ENCODE peak calls at places on chromosomes 7 and 10, in four cellular contexts. Y, J, T and O are unnamed samples.

GRCh38 chr10:129725482-129725881 is 238.6 kb downstream of the EBF3 start:
- DNase-seq in Y (no peak), J (no peak), T (no peak), O (no peak)

GRCh38 chr10:117503170-117503885 is 39.2 kb upstream of the EMX2 start:
- DNase-seq in Y (no peak), J (no peak), T (no peak), O (no peak)

GRCh38 chr10:121811386-121811785 is 116.4 kb downstream of the ATE1 start:
- DNase-seq in Y (no peak), J (peak; percentile 91), T (no peak), O (no peak)

GRCh38 chr7:22784346-22784745 is 38.3 kb downstream of the TOMM7 start:
- DNase-seq in Y (no peak), J (no peak), T (no peak), O (peak; percentile 25)

GRCh38 chr10:62268399-62269076 is at the start of gene RTKN2:
- DNase-seq in Y (peak; percentile 96), J (peak; percentile 83), T (peak; percentile 88), O (peak; percentile 76)

GRCh38 chr10:87692956-87693484 is 33.3 kb downstream of the PAPSS2 start:
- DNase-seq in Y (no peak), J (no peak), T (no peak), O (no peak)

GRCh38 chr10:103265712-103266329 is 11.1 kb upstream of the INA start:
- DNase-seq in Y (peak; percentile 76), J (peak; percentile 75), T (peak; percentile 76), O (peak; percentile 82)

GRCh38 chr10:11794566-11794965 is 28.6 kb upstream of the PROSER2 start:
- DNase-seq in Y (no peak), J (no peak), T (no peak), O (no peak)

GRCh38 chr7:140062528-140063299 is at the start of gene PARP12:
- DNase-seq in Y (peak; percentile 27), J (peak; percentile 93), T (peak; percentile 89), O (peak; percentile 77)

GRCh38 chr7:140060243-140060630 is 2.5 kb downstream of the PARP12 start:
- DNase-seq in Y (no peak), J (no peak), T (no peak), O (no peak)

GRCh38 chr7:140061607-140061930 is 1.2 kb downstream of the PARP12 start:
- DNase-seq in Y (no peak), J (no peak), T (peak; percentile 23), O (no peak)

GRCh38 chr7:140060788-140061606 is 1.8 kb downstream of the PARP12 start:
- DNase-seq in Y (no peak), J (no peak), T (peak; percentile 38), O (peak; percentile 75)

GRCh38 chr7:140062118-140062527 is 628 bp downstream of the PARP12 start:
- DNase-seq in Y (no peak), J (peak; percentile 21), T (peak; percentile 21), O (no peak)
- H3K4ac ChIP-seq in Y (no peak overlapping the region), J (no peak overlapping the region), T (peak overlapping the region; percentile 85), O (peak overlapping the region; percentile 54)

GRCh38 chr7:115410427-115410805 is 488.5 kb downstream of the MDFIC start:
- DNase-seq in Y (no peak), J (no peak), T (no peak), O (no peak)
- H2AFZ ChIP-seq in Y (peak overlapping the region; percentile 79), J (no peak overlapping the region), T (no peak overlapping the region), O (no peak overlapping the region)

DNA sequence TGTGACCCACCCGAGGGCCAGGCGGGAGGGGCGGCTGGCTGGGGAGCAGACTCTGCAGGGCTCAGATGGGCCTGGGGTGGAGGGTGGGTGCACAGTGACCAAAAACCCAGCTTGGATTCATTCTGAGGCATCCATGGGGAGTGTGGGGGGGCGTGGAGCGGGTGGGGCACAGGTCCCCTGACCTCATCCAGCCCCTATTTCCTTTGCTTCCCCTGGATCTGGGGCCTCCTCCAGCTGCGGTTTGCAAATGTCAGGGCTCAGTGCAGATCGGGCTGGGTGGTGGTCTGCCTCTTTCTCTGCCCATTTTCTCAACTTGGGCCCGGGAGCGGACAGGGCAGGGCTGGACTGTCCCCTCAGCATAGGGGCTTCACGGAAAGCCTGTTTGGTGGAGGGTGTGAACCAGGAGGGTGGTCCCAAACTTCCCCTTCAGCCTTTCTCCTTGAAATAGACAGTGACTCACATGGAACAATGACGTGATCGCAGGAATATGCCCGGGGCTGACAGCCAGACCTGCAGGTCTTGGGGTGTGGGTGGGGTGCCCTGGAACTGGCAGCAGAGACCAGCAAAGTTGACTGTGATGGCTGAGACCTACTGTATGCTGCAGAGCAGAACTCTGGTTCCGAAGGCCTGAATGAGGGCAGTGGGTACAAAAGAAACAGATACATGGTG is 72.9 kb upstream of the PODXL start:
- DNase-seq in Y (no peak), J (no peak), T (peak; percentile 55), O (peak; percentile 66)
- H3K4ac ChIP-seq in Y (no peak overlapping the region), J (peak overlapping the region; percentile 40), T (no peak overlapping the region), O (peak overlapping the region; percentile 89)

GRCh38 chr10:52212062-52212461 is 102.0 kb upstream of the DKK1 start:
- DNase-seq in Y (no peak), J (peak; percentile 38), T (peak; percentile 48), O (peak; percentile 50)
- H2AFZ ChIP-seq in Y (no peak overlapping the region), J (no peak overlapping the region), T (no peak overlapping the region), O (no peak overlapping the region)

GRCh38 chr10:63735305-63735704 is 214.1 kb downstream of the REEP3 start:
- DNase-seq in Y (no peak), J (no peak), T (no peak), O (no peak)

GRCh38 chr10:63744060-63744941 is 223.1 kb downstream of the REEP3 start:
- DNase-seq in Y (no peak), J (no peak), T (no peak), O (no peak)

DNA sequence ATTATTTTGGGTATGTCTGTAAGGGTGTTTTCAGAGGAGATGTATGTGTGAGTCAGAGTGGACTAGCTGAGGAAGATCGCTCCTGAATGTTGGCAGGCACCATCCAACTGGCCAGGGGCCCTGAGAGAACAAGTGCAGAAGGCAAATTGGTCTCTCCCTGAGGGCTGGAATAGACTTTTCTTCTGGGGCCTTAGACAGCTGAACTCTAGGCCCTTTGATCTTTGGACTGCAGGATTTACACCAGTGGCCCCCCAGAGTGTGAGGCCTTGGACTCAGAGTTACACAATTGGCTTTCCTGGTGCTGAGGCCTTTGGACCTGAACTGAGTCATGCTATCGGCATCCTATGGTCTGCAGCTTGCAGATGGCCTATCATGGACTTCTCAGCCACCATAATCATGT is 217.2 kb downstream of the REEP3 start:
- DNase-seq in Y (no peak), J (no peak), T (peak; percentile 54), O (peak; percentile 59)
- H3K4ac ChIP-seq in Y (no peak overlapping the region), J (no peak overlapping the region), T (no peak overlapping the region), O (no peak overlapping the region)

DNA sequence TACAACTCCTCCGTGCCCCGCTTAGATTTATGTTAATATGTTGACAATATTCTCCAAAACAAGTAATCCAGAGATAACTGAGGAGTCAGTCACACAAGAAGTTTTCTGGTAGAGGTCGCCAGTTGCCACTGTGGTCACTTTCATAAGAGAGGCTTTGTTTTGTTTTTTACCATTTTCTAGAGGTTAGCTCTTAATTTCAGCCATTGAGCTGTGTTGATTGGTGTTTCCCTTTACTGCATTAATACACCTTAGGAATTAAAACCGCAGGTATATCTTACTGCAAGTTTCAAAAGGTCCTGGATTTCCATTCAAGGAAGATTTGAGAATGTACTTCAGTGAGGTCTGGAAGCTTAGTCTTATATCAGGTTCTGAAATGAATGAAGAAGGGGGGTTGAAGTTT is 3.5 kb downstream of the BMI1 start:
- DNase-seq in Y (no peak), J (no peak), T (peak; percentile 7), O (no peak)
- H2AFZ ChIP-seq in Y (no peak overlapping the region), J (no peak overlapping the region), T (no peak overlapping the region), O (no peak overlapping the region)

GRCh38 chr10:78035025-78035424 is 1.4 kb downstream of the RPS24 start:
- DNase-seq in Y (no peak), J (no peak), T (peak; percentile 44), O (peak; percentile 28)

GRCh38 chr10:78033623-78034470 is at the start of gene RPS24:
- DNase-seq in Y (peak; percentile 92), J (peak; percentile 99), T (peak; percentile 98), O (peak; percentile 98)

GRCh38 chr10:78028438-78029293 is 649 bp downstream of the POLR3A start:
- DNase-seq in Y (peak; percentile 20), J (peak; percentile 34), T (peak; percentile 75), O (peak; percentile 57)

GRCh38 chr10:78025685-78026364 is 3.5 kb downstream of the POLR3A start:
- DNase-seq in Y (no peak), J (no peak), T (no peak), O (peak; percentile 79)

DNA sequence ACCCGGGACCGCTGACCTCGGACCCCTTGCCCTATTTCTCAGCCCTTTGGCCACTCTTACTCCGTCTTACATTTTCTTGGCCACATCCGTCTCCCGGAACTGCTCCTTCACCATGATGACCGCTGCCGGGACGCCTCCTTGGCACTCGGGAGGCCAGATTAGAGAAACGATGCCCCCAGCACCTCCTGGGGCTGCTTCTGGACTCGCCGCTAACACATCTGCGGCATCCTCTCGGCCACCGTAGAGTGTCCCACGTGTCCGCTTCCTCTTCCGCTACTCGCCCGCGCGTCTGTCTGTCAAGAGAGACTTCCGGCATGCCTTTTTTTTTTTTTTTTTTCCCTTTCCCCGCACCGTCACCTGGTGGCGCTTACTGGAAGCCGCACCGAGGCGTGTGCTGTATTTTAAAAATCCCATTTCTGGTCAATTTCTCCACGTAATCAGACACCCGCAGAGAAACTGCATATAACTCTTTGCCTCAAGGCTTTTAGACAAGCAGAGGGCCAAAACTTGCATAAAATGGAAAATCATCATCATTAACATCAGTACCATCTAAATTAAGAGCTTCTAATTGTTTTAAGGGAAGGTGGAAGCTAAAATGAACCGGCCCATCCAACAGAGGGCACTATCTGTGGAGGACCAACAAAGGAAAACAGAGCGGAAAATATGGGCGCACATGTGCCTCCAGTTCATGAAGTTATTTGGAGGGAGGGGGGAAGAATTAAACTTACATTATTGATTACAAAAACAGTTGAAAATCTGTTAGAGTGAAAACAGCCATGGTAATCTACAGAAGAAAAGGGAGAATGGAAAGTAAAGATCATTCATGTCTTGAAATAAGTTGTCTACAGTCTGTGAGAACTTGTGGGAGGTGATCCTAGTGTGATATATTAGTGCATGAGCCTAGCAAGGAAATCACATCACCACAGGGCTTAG is at the start of gene POLR3A:
- DNase-seq in Y (peak; percentile 90), J (peak; percentile 98), T (peak; percentile 98), O (peak; percentile 99)
- H3K4ac ChIP-seq in Y (no peak within 1 kb of the TSS), J (peak within 1 kb of the TSS; percentile 63), T (peak within 1 kb of the TSS; percentile 84), O (peak within 1 kb of the TSS; percentile 86)

DNA sequence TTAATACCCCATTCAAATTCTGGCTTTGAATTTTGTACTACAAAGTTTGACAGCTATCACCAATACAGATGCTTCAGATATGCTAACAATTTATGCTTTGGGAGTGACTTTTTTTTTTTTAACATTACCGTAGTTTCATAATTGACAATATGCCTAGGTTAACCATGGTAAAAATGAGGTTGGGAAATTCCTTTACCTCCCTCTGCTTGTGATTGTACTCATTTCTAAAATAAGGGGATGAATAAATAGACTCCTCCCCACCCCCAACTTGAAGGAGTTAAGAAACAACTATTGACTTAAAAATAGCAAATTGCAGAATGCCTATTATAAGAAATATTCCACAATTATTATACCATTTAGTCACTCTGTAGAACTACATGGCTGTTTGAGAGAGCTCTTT is 117.8 kb upstream of the HGF start:
- DNase-seq in Y (no peak), J (no peak), T (no peak), O (no peak)
- H2AFZ ChIP-seq in Y (no peak overlapping the region), J (no peak overlapping the region), T (no peak overlapping the region), O (no peak overlapping the region)

GRCh38 chr7:10181996-10182395 is 791.7 kb upstream of the PHF14 start:
- DNase-seq in Y (no peak), J (no peak), T (no peak), O (no peak)
- H3K4ac ChIP-seq in Y (no peak overlapping the region), J (no peak overlapping the region), T (no peak overlapping the region), O (no peak overlapping the region)